ENCODE peak calls at places on chromosome 20, in six cellular contexts. One of them, this sample, is unnamed.

GRCh38 chr20:36082516-36082915 is 72.0 kb upstream of the EPB41L1 start:
- DNase-seq in ELR: no peak
- DNase-seq in EH: no peak
- DNase-seq in progenitor cell of endocrine pancreas: no peak
- DNase-seq in activated CD8-positive, alpha-beta memory T cell treated with anti-CD3 and anti-CD28 coated beads, Interleukin-2, amount 50 U/mL, for 4 hours: no peak
- DNase-seq in heart right ventricle: no peak
- DNase-seq in this sample: no peak

GRCh38 chr20:33387177-33387576 is 14.1 kb downstream of the CDK5RAP1 start:
- DNase-seq in ELR: peak
- DNase-seq in EH: peak
- DNase-seq in progenitor cell of endocrine pancreas: no peak
- DNase-seq in activated CD8-positive, alpha-beta memory T cell treated with anti-CD3 and anti-CD28 coated beads, Interleukin-2, amount 50 U/mL, for 4 hours: no peak
- DNase-seq in heart right ventricle: peak
- DNase-seq in this sample: no peak

GRCh38 chr20:31987744-31988143 is 19.8 kb downstream of the XKR7 start:
- DNase-seq in ELR: peak
- DNase-seq in EH: peak
- DNase-seq in progenitor cell of endocrine pancreas: no peak
- DNase-seq in activated CD8-positive, alpha-beta memory T cell treated with anti-CD3 and anti-CD28 coated beads, Interleukin-2, amount 50 U/mL, for 4 hours: no peak
- DNase-seq in heart right ventricle: no peak
- DNase-seq in this sample: no peak

GRCh38 chr20:62946918-62947317 is 5.6 kb upstream of the SLC17A9 start:
- DNase-seq in ELR: no peak
- DNase-seq in EH: no peak
- DNase-seq in progenitor cell of endocrine pancreas: no peak
- DNase-seq in activated CD8-positive, alpha-beta memory T cell treated with anti-CD3 and anti-CD28 coated beads, Interleukin-2, amount 50 U/mL, for 4 hours: no peak
- DNase-seq in heart right ventricle: peak
- DNase-seq in this sample: no peak

GRCh38 chr20:53995949-53996348 is 74.4 kb downstream of the BCAS1 start:
- DNase-seq in ELR: no peak
- DNase-seq in EH: no peak
- DNase-seq in progenitor cell of endocrine pancreas: no peak
- DNase-seq in activated CD8-positive, alpha-beta memory T cell treated with anti-CD3 and anti-CD28 coated beads, Interleukin-2, amount 50 U/mL, for 4 hours: no peak
- DNase-seq in heart right ventricle: no peak
- DNase-seq in this sample: no peak

GRCh38 chr20:61588356-61589054 is 336.4 kb downstream of the CDH4 start:
- DNase-seq in ELR: peak
- DNase-seq in EH: peak
- DNase-seq in progenitor cell of endocrine pancreas: no peak
- DNase-seq in activated CD8-positive, alpha-beta memory T cell treated with anti-CD3 and anti-CD28 coated beads, Interleukin-2, amount 50 U/mL, for 4 hours: no peak
- DNase-seq in heart right ventricle: no peak
- DNase-seq in this sample: no peak

GRCh38 chr20:47221036-47221625 is 135.4 kb downstream of the ZMYND8 start:
- DNase-seq in ELR: no peak
- DNase-seq in EH: no peak
- DNase-seq in progenitor cell of endocrine pancreas: no peak
- DNase-seq in activated CD8-positive, alpha-beta memory T cell treated with anti-CD3 and anti-CD28 coated beads, Interleukin-2, amount 50 U/mL, for 4 hours: no peak
- DNase-seq in heart right ventricle: no peak
- DNase-seq in this sample: no peak

GRCh38 chr20:57893364-57894001 is 183.7 kb upstream of the PMEPA1 start:
- DNase-seq in ELR: no peak
- DNase-seq in EH: no peak
- DNase-seq in progenitor cell of endocrine pancreas: no peak
- DNase-seq in activated CD8-positive, alpha-beta memory T cell treated with anti-CD3 and anti-CD28 coated beads, Interleukin-2, amount 50 U/mL, for 4 hours: no peak
- DNase-seq in heart right ventricle: no peak
- DNase-seq in this sample: no peak

GRCh38 chr20:57434390-57434700 is 43.1 kb downstream of the RBM38 start:
- DNase-seq in ELR: no peak
- DNase-seq in EH: no peak
- DNase-seq in progenitor cell of endocrine pancreas: no peak
- DNase-seq in activated CD8-positive, alpha-beta memory T cell treated with anti-CD3 and anti-CD28 coated beads, Interleukin-2, amount 50 U/mL, for 4 hours: no peak
- DNase-seq in heart right ventricle: no peak
- DNase-seq in this sample: no peak

GRCh38 chr20:41316009-41316408 is 1.5 kb downstream of the ZHX3 start:
- DNase-seq in ELR: peak
- DNase-seq in EH: no peak
- DNase-seq in progenitor cell of endocrine pancreas: no peak
- DNase-seq in activated CD8-positive, alpha-beta memory T cell treated with anti-CD3 and anti-CD28 coated beads, Interleukin-2, amount 50 U/mL, for 4 hours: no peak
- DNase-seq in heart right ventricle: no peak
- DNase-seq in this sample: no peak

GRCh38 chr20:57698867-57699275 is 10.9 kb downstream of the PMEPA1 start:
- DNase-seq in ELR: peak
- DNase-seq in EH: peak
- DNase-seq in progenitor cell of endocrine pancreas: no peak
- DNase-seq in activated CD8-positive, alpha-beta memory T cell treated with anti-CD3 and anti-CD28 coated beads, Interleukin-2, amount 50 U/mL, for 4 hours: no peak
- DNase-seq in heart right ventricle: no peak
- DNase-seq in this sample: no peak

GRCh38 chr20:58550661-58551060 is 35.5 kb upstream of the APCDD1L start:
- DNase-seq in ELR: peak
- DNase-seq in EH: peak
- DNase-seq in progenitor cell of endocrine pancreas: no peak
- DNase-seq in activated CD8-positive, alpha-beta memory T cell treated with anti-CD3 and anti-CD28 coated beads, Interleukin-2, amount 50 U/mL, for 4 hours: no peak
- DNase-seq in heart right ventricle: no peak
- DNase-seq in this sample: no peak

GRCh38 chr20:61205769-61206168 is 46.3 kb upstream of the CDH4 start:
- DNase-seq in ELR: peak
- DNase-seq in EH: no peak
- DNase-seq in progenitor cell of endocrine pancreas: no peak
- DNase-seq in activated CD8-positive, alpha-beta memory T cell treated with anti-CD3 and anti-CD28 coated beads, Interleukin-2, amount 50 U/mL, for 4 hours: no peak
- DNase-seq in heart right ventricle: no peak
- DNase-seq in this sample: no peak

GRCh38 chr20:41654292-41654691 is 36.1 kb upstream of the CHD6 start:
- DNase-seq in ELR: no peak
- DNase-seq in EH: no peak
- DNase-seq in progenitor cell of endocrine pancreas: no peak
- DNase-seq in activated CD8-positive, alpha-beta memory T cell treated with anti-CD3 and anti-CD28 coated beads, Interleukin-2, amount 50 U/mL, for 4 hours: no peak
- DNase-seq in heart right ventricle: no peak
- DNase-seq in this sample: peak

GRCh38 chr20:19995220-19995863 is 21.8 kb upstream of the NAA20 start:
- DNase-seq in ELR: peak
- DNase-seq in EH: peak
- DNase-seq in progenitor cell of endocrine pancreas: no peak
- DNase-seq in activated CD8-positive, alpha-beta memory T cell treated with anti-CD3 and anti-CD28 coated beads, Interleukin-2, amount 50 U/mL, for 4 hours: no peak
- DNase-seq in heart right ventricle: peak
- DNase-seq in this sample: no peak

GRCh38 chr20:36267605-36268500 is 31.6 kb downstream of the AAR2 start:
- DNase-seq in ELR: no peak
- DNase-seq in EH: no peak
- DNase-seq in progenitor cell of endocrine pancreas: no peak
- DNase-seq in activated CD8-positive, alpha-beta memory T cell treated with anti-CD3 and anti-CD28 coated beads, Interleukin-2, amount 50 U/mL, for 4 hours: no peak
- DNase-seq in heart right ventricle: no peak
- DNase-seq in this sample: no peak

GRCh38 chr20:15699431-15700146 is 873.7 kb downstream of the KIF16B start:
- DNase-seq in ELR: no peak
- DNase-seq in EH: no peak
- DNase-seq in progenitor cell of endocrine pancreas: no peak
- DNase-seq in activated CD8-positive, alpha-beta memory T cell treated with anti-CD3 and anti-CD28 coated beads, Interleukin-2, amount 50 U/mL, for 4 hours: no peak
- DNase-seq in heart right ventricle: no peak
- DNase-seq in this sample: no peak

GRCh38 chr20:52992632-52993031 is 20.5 kb downstream of the TSHZ2 start:
- DNase-seq in ELR: no peak
- DNase-seq in EH: no peak
- DNase-seq in progenitor cell of endocrine pancreas: no peak
- DNase-seq in activated CD8-positive, alpha-beta memory T cell treated with anti-CD3 and anti-CD28 coated beads, Interleukin-2, amount 50 U/mL, for 4 hours: no peak
- DNase-seq in heart right ventricle: no peak
- DNase-seq in this sample: no peak

GRCh38 chr20:41178904-41179432 is 41.6 kb downstream of the PLCG1 start:
- DNase-seq in ELR: no peak
- DNase-seq in EH: no peak
- DNase-seq in progenitor cell of endocrine pancreas: peak
- DNase-seq in activated CD8-positive, alpha-beta memory T cell treated with anti-CD3 and anti-CD28 coated beads, Interleukin-2, amount 50 U/mL, for 4 hours: no peak
- DNase-seq in heart right ventricle: peak
- DNase-seq in this sample: no peak

GRCh38 chr20:15986690-15987089 is 586.6 kb downstream of the KIF16B start:
- DNase-seq in ELR: no peak
- DNase-seq in EH: no peak
- DNase-seq in progenitor cell of endocrine pancreas: no peak
- DNase-seq in activated CD8-positive, alpha-beta memory T cell treated with anti-CD3 and anti-CD28 coated beads, Interleukin-2, amount 50 U/mL, for 4 hours: no peak
- DNase-seq in heart right ventricle: no peak
- DNase-seq in this sample: no peak

GRCh38 chr20:61725145-61725544 is 340.5 kb downstream of the TAF4 start:
- DNase-seq in ELR: no peak
- DNase-seq in EH: no peak
- DNase-seq in progenitor cell of endocrine pancreas: no peak
- DNase-seq in activated CD8-positive, alpha-beta memory T cell treated with anti-CD3 and anti-CD28 coated beads, Interleukin-2, amount 50 U/mL, for 4 hours: no peak
- DNase-seq in heart right ventricle: no peak
- DNase-seq in this sample: no peak

GRCh38 chr20:14553774-14554524 is 216.5 kb upstream of the FLRT3 start:
- DNase-seq in ELR: no peak
- DNase-seq in EH: peak
- DNase-seq in progenitor cell of endocrine pancreas: no peak
- DNase-seq in activated CD8-positive, alpha-beta memory T cell treated with anti-CD3 and anti-CD28 coated beads, Interleukin-2, amount 50 U/mL, for 4 hours: no peak
- DNase-seq in heart right ventricle: no peak
- DNase-seq in this sample: no peak

GRCh38 chr20:2742934-2743559 is 50.5 kb downstream of the EBF4 start:
- DNase-seq in ELR: peak
- DNase-seq in EH: peak
- DNase-seq in progenitor cell of endocrine pancreas: peak
- DNase-seq in activated CD8-positive, alpha-beta memory T cell treated with anti-CD3 and anti-CD28 coated beads, Interleukin-2, amount 50 U/mL, for 4 hours: peak
- DNase-seq in heart right ventricle: peak
- DNase-seq in this sample: peak

GRCh38 chr20:61582196-61582923 is 330.3 kb downstream of the CDH4 start:
- DNase-seq in ELR: no peak
- DNase-seq in EH: no peak
- DNase-seq in progenitor cell of endocrine pancreas: no peak
- DNase-seq in activated CD8-positive, alpha-beta memory T cell treated with anti-CD3 and anti-CD28 coated beads, Interleukin-2, amount 50 U/mL, for 4 hours: no peak
- DNase-seq in heart right ventricle: no peak
- DNase-seq in this sample: no peak

GRCh38 chr20:3686867-3687321 is 5.1 kb upstream of the ADAM33 start:
- DNase-seq in ELR: peak
- DNase-seq in EH: peak
- DNase-seq in progenitor cell of endocrine pancreas: no peak
- DNase-seq in activated CD8-positive, alpha-beta memory T cell treated with anti-CD3 and anti-CD28 coated beads, Interleukin-2, amount 50 U/mL, for 4 hours: no peak
- DNase-seq in heart right ventricle: peak
- DNase-seq in this sample: peak

GRCh38 chr20:3751664-3752385 is 15.7 kb downstream of the ADISSP start:
- DNase-seq in ELR: no peak
- DNase-seq in EH: no peak
- DNase-seq in progenitor cell of endocrine pancreas: no peak
- DNase-seq in activated CD8-positive, alpha-beta memory T cell treated with anti-CD3 and anti-CD28 coated beads, Interleukin-2, amount 50 U/mL, for 4 hours: peak
- DNase-seq in heart right ventricle: peak
- DNase-seq in this sample: peak

GRCh38 chr20:59010995-59011873 is 4.2 kb upstream of the CTSZ start:
- DNase-seq in ELR: peak
- DNase-seq in EH: peak
- DNase-seq in progenitor cell of endocrine pancreas: no peak
- DNase-seq in activated CD8-positive, alpha-beta memory T cell treated with anti-CD3 and anti-CD28 coated beads, Interleukin-2, amount 50 U/mL, for 4 hours: no peak
- DNase-seq in heart right ventricle: peak
- DNase-seq in this sample: no peak

GRCh38 chr20:1334761-1335160 is 5.8 kb upstream of the SDCBP2 start:
- DNase-seq in ELR: no peak
- DNase-seq in EH: no peak
- DNase-seq in progenitor cell of endocrine pancreas: no peak
- DNase-seq in activated CD8-positive, alpha-beta memory T cell treated with anti-CD3 and anti-CD28 coated beads, Interleukin-2, amount 50 U/mL, for 4 hours: no peak
- DNase-seq in heart right ventricle: no peak
- DNase-seq in this sample: no peak

GRCh38 chr20:53642196-53643030 is 48.8 kb upstream of the ZNF217 start:
- DNase-seq in ELR: peak
- DNase-seq in EH: peak
- DNase-seq in progenitor cell of endocrine pancreas: no peak
- DNase-seq in activated CD8-positive, alpha-beta memory T cell treated with anti-CD3 and anti-CD28 coated beads, Interleukin-2, amount 50 U/mL, for 4 hours: peak
- DNase-seq in heart right ventricle: peak
- DNase-seq in this sample: no peak

GRCh38 chr20:34271961-34272360 is 30.7 kb downstream of the ASIP start:
- DNase-seq in ELR: peak
- DNase-seq in EH: peak
- DNase-seq in progenitor cell of endocrine pancreas: no peak
- DNase-seq in activated CD8-positive, alpha-beta memory T cell treated with anti-CD3 and anti-CD28 coated beads, Interleukin-2, amount 50 U/mL, for 4 hours: no peak
- DNase-seq in heart right ventricle: no peak
- DNase-seq in this sample: no peak

GRCh38 chr20:36861875-36862801 is 13.8 kb upstream of the TLDC2 start:
- DNase-seq in ELR: peak
- DNase-seq in EH: peak
- DNase-seq in progenitor cell of endocrine pancreas: no peak
- DNase-seq in activated CD8-positive, alpha-beta memory T cell treated with anti-CD3 and anti-CD28 coated beads, Interleukin-2, amount 50 U/mL, for 4 hours: no peak
- DNase-seq in heart right ventricle: peak
- DNase-seq in this sample: peak

GRCh38 chr20:41619360-41620115 is 1.4 kb upstream of the CHD6 start:
- DNase-seq in ELR: peak
- DNase-seq in EH: peak
- DNase-seq in progenitor cell of endocrine pancreas: no peak
- DNase-seq in activated CD8-positive, alpha-beta memory T cell treated with anti-CD3 and anti-CD28 coated beads, Interleukin-2, amount 50 U/mL, for 4 hours: no peak
- DNase-seq in heart right ventricle: no peak
- DNase-seq in this sample: no peak

GRCh38 chr20:58127731-58128130 is 100.7 kb downstream of the ANKRD60 start:
- DNase-seq in ELR: peak
- DNase-seq in EH: peak
- DNase-seq in progenitor cell of endocrine pancreas: no peak
- DNase-seq in activated CD8-positive, alpha-beta memory T cell treated with anti-CD3 and anti-CD28 coated beads, Interleukin-2, amount 50 U/mL, for 4 hours: no peak
- DNase-seq in heart right ventricle: no peak
- DNase-seq in this sample: peak

GRCh38 chr20:54103067-54103761 is 32.8 kb upstream of the BCAS1 start:
- DNase-seq in ELR: peak
- DNase-seq in EH: peak
- DNase-seq in progenitor cell of endocrine pancreas: peak
- DNase-seq in activated CD8-positive, alpha-beta memory T cell treated with anti-CD3 and anti-CD28 coated beads, Interleukin-2, amount 50 U/mL, for 4 hours: peak
- DNase-seq in heart right ventricle: peak
- DNase-seq in this sample: no peak